ENCODE peak calls at places on chromosomes 4 and X, in eight cellular contexts. One of them, this sample, is unnamed.
A peak's percentile ranks its signal among the peaks of the same experiment; 100 is the strongest.

GRCh38 chrX:25013593-25014365 is 2.0 kb downstream of the ARX start:
- DNase-seq in HS-5: no peak
- DNase-seq in activated naive CD8-positive, alpha-beta T cell treated with anti-CD3 and anti-CD28 coated beads for 36 hours: no peak
- DNase-seq in activated gamma-delta T cell treated with Interleukin-2 at 50 U/mL for 16 hours: no peak
- DNase-seq in testis: no peak
- DNase-seq in myocyte: no peak
- DNase-seq in HCEC 1CT: no peak
- DNase-seq in CD8-positive, alpha-beta memory T cell: no peak
- DNase-seq in this sample: no peak

GRCh38 chrX:103063191-103063845 is 653 bp downstream of the BEX1 start:
- DNase-seq in activated naive CD8-positive, alpha-beta T cell treated with anti-CD3 and anti-CD28 coated beads for 36 hours: no peak
- DNase-seq in HCEC 1CT: peak; percentile 20
- DNase-seq in testis: peak; percentile 58
- DNase-seq in activated gamma-delta T cell treated with Interleukin-2 at 50 U/mL for 16 hours: no peak
- DNase-seq in HS-5: no peak
- DNase-seq in CD8-positive, alpha-beta memory T cell: no peak
- DNase-seq in myocyte: peak; percentile 46
- DNase-seq in this sample: no peak

GRCh38 chr4:80221161-80221560 is 23.9 kb downstream of the PRDM8 start:
- DNase-seq in testis: no peak
- DNase-seq in myocyte: no peak
- DNase-seq in activated naive CD8-positive, alpha-beta T cell treated with anti-CD3 and anti-CD28 coated beads for 36 hours: no peak
- DNase-seq in activated gamma-delta T cell treated with Interleukin-2 at 50 U/mL for 16 hours: no peak
- DNase-seq in CD8-positive, alpha-beta memory T cell: no peak
- DNase-seq in HCEC 1CT: peak; percentile 45
- DNase-seq in HS-5: no peak
- DNase-seq in this sample: peak; percentile 49

GRCh38 chr4:868421-868820 is 42.5 kb upstream of the CPLX1 start:
- DNase-seq in HCEC 1CT: no peak
- DNase-seq in activated gamma-delta T cell treated with Interleukin-2 at 50 U/mL for 16 hours: no peak
- DNase-seq in CD8-positive, alpha-beta memory T cell: no peak
- DNase-seq in activated naive CD8-positive, alpha-beta T cell treated with anti-CD3 and anti-CD28 coated beads for 36 hours: no peak
- DNase-seq in myocyte: no peak
- DNase-seq in HS-5: no peak
- DNase-seq in testis: no peak
- DNase-seq in this sample: no peak

GRCh38 chr4:88029556-88029955 is 22.1 kb downstream of the PKD2 start:
- DNase-seq in HS-5: no peak
- DNase-seq in CD8-positive, alpha-beta memory T cell: no peak
- DNase-seq in testis: no peak
- DNase-seq in HCEC 1CT: no peak
- DNase-seq in activated gamma-delta T cell treated with Interleukin-2 at 50 U/mL for 16 hours: no peak
- DNase-seq in activated naive CD8-positive, alpha-beta T cell treated with anti-CD3 and anti-CD28 coated beads for 36 hours: no peak
- DNase-seq in myocyte: no peak
- DNase-seq in this sample: no peak

GRCh38 chr4:86935833-86936721 is 1.3 kb downstream of the AFF1 start:
- DNase-seq in testis: peak; percentile 52
- DNase-seq in activated gamma-delta T cell treated with Interleukin-2 at 50 U/mL for 16 hours: peak; percentile 67
- DNase-seq in CD8-positive, alpha-beta memory T cell: peak; percentile 81
- DNase-seq in myocyte: peak; percentile 35
- DNase-seq in activated naive CD8-positive, alpha-beta T cell treated with anti-CD3 and anti-CD28 coated beads for 36 hours: peak; percentile 80
- DNase-seq in HCEC 1CT: peak; percentile 63
- DNase-seq in HS-5: no peak
- DNase-seq in this sample: peak; percentile 82

GRCh38 chr4:8473198-8473919 is 32.8 kb downstream of the TRMT44 start:
- DNase-seq in activated naive CD8-positive, alpha-beta T cell treated with anti-CD3 and anti-CD28 coated beads for 36 hours: no peak
- DNase-seq in HS-5: no peak
- DNase-seq in HCEC 1CT: no peak
- DNase-seq in activated gamma-delta T cell treated with Interleukin-2 at 50 U/mL for 16 hours: no peak
- DNase-seq in myocyte: no peak
- DNase-seq in CD8-positive, alpha-beta memory T cell: no peak
- DNase-seq in testis: no peak
- DNase-seq in this sample: no peak

GRCh38 chr4:94595880-94596483 is 144.2 kb downstream of the PDLIM5 start:
- DNase-seq in HCEC 1CT: peak; percentile 19
- DNase-seq in testis: no peak
- DNase-seq in myocyte: peak; percentile 50
- DNase-seq in activated gamma-delta T cell treated with Interleukin-2 at 50 U/mL for 16 hours: no peak
- DNase-seq in CD8-positive, alpha-beta memory T cell: no peak
- DNase-seq in HS-5: peak; percentile 19
- DNase-seq in activated naive CD8-positive, alpha-beta T cell treated with anti-CD3 and anti-CD28 coated beads for 36 hours: no peak
- DNase-seq in this sample: peak; percentile 33

GRCh38 chr4:8316911-8317351 is 47.4 kb downstream of the HTRA3 start:
- DNase-seq in activated naive CD8-positive, alpha-beta T cell treated with anti-CD3 and anti-CD28 coated beads for 36 hours: no peak
- DNase-seq in activated gamma-delta T cell treated with Interleukin-2 at 50 U/mL for 16 hours: peak; percentile 1
- DNase-seq in CD8-positive, alpha-beta memory T cell: no peak
- DNase-seq in testis: no peak
- DNase-seq in HCEC 1CT: no peak
- DNase-seq in HS-5: no peak
- DNase-seq in myocyte: no peak
- DNase-seq in this sample: no peak

GRCh38 chr4:56790566-56791175 is 30.8 kb downstream of the SPINK2 start:
- DNase-seq in activated gamma-delta T cell treated with Interleukin-2 at 50 U/mL for 16 hours: no peak
- DNase-seq in CD8-positive, alpha-beta memory T cell: no peak
- DNase-seq in testis: no peak
- DNase-seq in HCEC 1CT: no peak
- DNase-seq in activated naive CD8-positive, alpha-beta T cell treated with anti-CD3 and anti-CD28 coated beads for 36 hours: no peak
- DNase-seq in myocyte: no peak
- DNase-seq in HS-5: no peak
- DNase-seq in this sample: no peak